ENCODE peak calls at places on chromosomes 12 and 14, in four cellular contexts. V is Calu3, X is GM04503, M is Caco-2. K is an unnamed sample.

GRCh38 chr14:79820866-79821535 is 390.3 kb downstream of the DIO2 start:
- DNase-seq in V (no peak), X (no peak), M (peak), K (peak)

GRCh38 chr14:68578597-68578996 is 214.3 kb downstream of the ZFP36L1 start:
- DNase-seq in V (no peak), X (no peak), M (no peak), K (no peak)

GRCh38 chr14:63893701-63894458 is 41.1 kb downstream of the SYNE2 start:
- DNase-seq in V (no peak), X (peak), M (peak), K (peak)

GRCh38 chr14:23561873-23562821 is 5.4 kb downstream of the AP1G2 start:
- DNase-seq in V (no peak), X (no peak), M (no peak), K (no peak)

GRCh38 chr12:58491296-58491695 is 429.0 kb downstream of the LRIG3 start:
- DNase-seq in V (no peak), X (no peak), M (no peak), K (no peak)

GRCh38 chr14:54251356-54251755 is 145.5 kb upstream of the CDKN3 start:
- DNase-seq in V (no peak), X (no peak), M (no peak), K (peak)

GRCh38 chr12:57725851-57726150 is 12.7 kb downstream of the AGAP2 start:
- DNase-seq in V (no peak), X (no peak), M (no peak), K (no peak)

GRCh38 chr12:42735869-42736361 is 146.4 kb upstream of the PRICKLE1 start:
- DNase-seq in V (no peak), X (no peak), M (no peak), K (no peak)

GRCh38 chr12:113381237-113381636 is 22.4 kb downstream of the SDS start:
- DNase-seq in V (no peak), X (no peak), M (no peak), K (no peak)

GRCh38 chr14:104957146-104958113 is 20.7 kb downstream of the AHNAK2 start:
- DNase-seq in V (no peak), X (no peak), M (no peak), K (no peak)

GRCh38 chr14:35140718-35141581 is 18.6 kb downstream of the PRORP start:
- DNase-seq in V (no peak), X (no peak), M (no peak), K (no peak)

GRCh38 chr14:105902131-105902898 is 375.9 kb downstream of the TMEM121 start:
- DNase-seq in V (no peak), X (no peak), M (no peak), K (no peak)

GRCh38 chr14:94598816-94599655 is 13.2 kb upstream of the SERPINA3 start:
- DNase-seq in V (peak), X (peak), M (peak), K (peak)

GRCh38 chr14:76550534-76550933 is 174.6 kb downstream of the ESRRB start:
- DNase-seq in V (no peak), X (no peak), M (no peak), K (no peak)

GRCh38 chr14:91009501-91010152 is 50.8 kb downstream of the RPS6KA5 start:
- DNase-seq in V (no peak), X (no peak), M (no peak), K (peak)

GRCh38 chr14:91261115-91261514 is 16.6 kb upstream of the GPR68 start:
- DNase-seq in V (no peak), X (no peak), M (no peak), K (no peak)

GRCh38 chr14:19801118-19801464 is 2.5 kb upstream of the OR4N2 start:
- DNase-seq in V (no peak), X (no peak), M (no peak), K (no peak)

GRCh38 chr12:108193922-108194321 is 64.8 kb downstream of the WSCD2 start:
- DNase-seq in V (peak), X (no peak), M (peak), K (no peak)

GRCh38 chr12:112184056-112184887 is 58.9 kb downstream of the TRAFD1 start:
- DNase-seq in V (no peak), X (no peak), M (no peak), K (no peak)

GRCh38 chr12:81245918-81246611 is 168.2 kb downstream of the ACSS3 start:
- DNase-seq in V (no peak), X (no peak), M (peak), K (no peak)

GRCh38 chr12:68613209-68613904 is 2.7 kb downstream of the RAP1B start:
- DNase-seq in V (no peak), X (no peak), M (no peak), K (no peak)

GRCh38 chr12:121190523-121191031 is 19.4 kb upstream of the P2RX4 start:
- DNase-seq in V (no peak), X (peak), M (peak), K (peak)

GRCh38 chr12:111766608-111767361 is at the start of gene ALDH2:
- DNase-seq in V (peak), X (no peak), M (peak), K (peak)

GRCh38 chr14:22800356-22800755 is 14.9 kb downstream of the SLC7A7 start:
- DNase-seq in V (no peak), X (no peak), M (no peak), K (no peak)